ENCODE peak calls at places on chromosomes 12 and 14, in five cellular contexts. W, N, B, J and K are unnamed samples.

GRCh38 chr14:99274346-99275221 is 2.6 kb upstream of the BCL11B start:
- DNase-seq in B (no peak), W (peak), J (no peak), N (no peak), K (peak)

GRCh38 chr12:44875417-44875953 is 630 bp downstream of the NELL2 start:
- DNase-seq in B (no peak), N (peak), J (no peak), W (no peak), K (no peak)

GRCh38 chr12:1533205-1533601 is 61.2 kb downstream of the FBXL14 start:
- DNase-seq in N (no peak), J (no peak), W (no peak), B (no peak), K (no peak)

GRCh38 chr14:41549821-41550597 is 56.7 kb upstream of the LRFN5 start:
- DNase-seq in W (peak), J (no peak), N (no peak), B (no peak), K (no peak)

GRCh38 chr12:113831486-113831885 is 134.6 kb downstream of the RBM19 start:
- DNase-seq in B (no peak), N (no peak), W (no peak), J (no peak), K (no peak)

GRCh38 chr12:51744235-51744634 is 104.3 kb downstream of the FIGNL2 start:
- DNase-seq in W (no peak), B (no peak), N (no peak), J (no peak), K (no peak)

GRCh38 chr12:15550778-15551177 is 228.5 kb downstream of the PTPRO start:
- DNase-seq in N (no peak), J (no peak), B (no peak), W (no peak), K (no peak)

GRCh38 chr14:22305563-22306127 is 283.4 kb downstream of the DAD1 start:
- DNase-seq in J (no peak), N (no peak), B (no peak), W (no peak), K (no peak)

GRCh38 chr12:14473707-14474287 is 93.9 kb downstream of the PLBD1 start:
- DNase-seq in W (peak), J (no peak), B (no peak), N (no peak), K (no peak)

GRCh38 chr12:29415111-29415510 is 34.1 kb upstream of the ERGIC2 start:
- DNase-seq in W (no peak), J (no peak), N (no peak), B (no peak), K (no peak)

GRCh38 chr12:111766608-111767361 is at the start of gene ALDH2:
- DNase-seq in B (peak), J (no peak), N (peak), W (no peak), K (no peak)

GRCh38 chr12:122480753-122481152 is 20.0 kb downstream of the ZCCHC8 start:
- DNase-seq in W (no peak), B (no peak), J (no peak), N (no peak), K (no peak)

GRCh38 chr14:68928770-68929550 is 50.1 kb downstream of the ACTN1 start:
- DNase-seq in J (no peak), N (no peak), B (no peak), W (no peak), K (no peak)

GRCh38 chr12:57133013-57133569 is 4.8 kb downstream of the LRP1 start:
- DNase-seq in W (no peak), J (no peak), N (no peak), B (no peak), K (no peak)

GRCh38 chr14:91906374-91906773 is 39.0 kb upstream of the TC2N start:
- DNase-seq in B (no peak), N (no peak), W (no peak), J (no peak), K (no peak)

GRCh38 chr14:24662753-24663152 is 28.8 kb upstream of the GZMB start:
- DNase-seq in N (no peak), J (no peak), B (no peak), W (no peak), K (no peak)

GRCh38 chr12:70883855-70884254 is 36.7 kb downstream of the PTPRR start:
- DNase-seq in N (no peak), J (no peak), W (no peak), B (no peak), K (no peak)

GRCh38 chr14:33768458-33768830 is 182.4 kb downstream of the EGLN3 start:
- DNase-seq in N (no peak), J (no peak), W (no peak), B (no peak), K (no peak)

GRCh38 chr12:15752780-15753179 is 36.4 kb downstream of the EPS8 start:
- DNase-seq in B (no peak), N (no peak), W (no peak), J (no peak), K (no peak)

GRCh38 chr12:57434517-57435223 is at the start of gene INHBC:
- DNase-seq in B (no peak), N (no peak), J (no peak), W (no peak), K (no peak)

GRCh38 chr12:41348198-41348597 is 160.1 kb downstream of the PDZRN4 start:
- DNase-seq in B (no peak), N (no peak), W (no peak), J (no peak), K (no peak)

GRCh38 chr12:180445-180844 is 33.5 kb downstream of the SLC6A12 start:
- DNase-seq in W (no peak), J (no peak), N (no peak), B (no peak), K (no peak)

GRCh38 chr14:21026988-21027315 is 2.1 kb upstream of the NDRG2 start:
- DNase-seq in N (no peak), W (no peak), B (no peak), J (no peak), K (no peak)

GRCh38 chr12:1972856-1973317 is 31.4 kb downstream of the DCP1B start:
- DNase-seq in N (no peak), W (no peak), J (no peak), B (no peak), K (no peak)

GRCh38 chr14:84544486-84544885 is 985.5 kb upstream of the FLRT2 start:
- DNase-seq in J (no peak), N (no peak), B (no peak), W (no peak), K (no peak)

GRCh38 chr12:15728118-15728598 is 61.0 kb downstream of the EPS8 start:
- DNase-seq in W (peak), B (no peak), N (no peak), J (no peak), K (no peak)

GRCh38 chr14:32201816-32202467 is at the start of gene RNU6-7:
- DNase-seq in N (no peak), B (no peak), J (peak), W (peak), K (peak)